ENCODE peak calls at places on chromosomes 13 and 19, in five cellular contexts. L is NCI-H187 treated with DMSO at 0.1 percent for 48 hours, F is breast epithelium, J is glomerular endothelial cell, U is NCI-H2081. V is an unnamed sample.

GRCh38 chr13:39044536-39044935 is 6.3 kb downstream of the NHLRC3 start:
- DNase-seq in U (no peak), J (no peak), L (no peak), F (no peak), V (no peak)

GRCh38 chr19:11247391-11247790 is 8.0 kb downstream of the ANGPTL8 start:
- DNase-seq in F (no peak), L (no peak), U (no peak), J (no peak), V (no peak)

GRCh38 chr13:41802033-41802683 is 158.8 kb downstream of the VWA8 start:
- DNase-seq in J (no peak), F (no peak), L (no peak), U (no peak), V (no peak)

GRCh38 chr13:50366488-50367174 is 351.4 kb downstream of the KCNRG start:
- DNase-seq in U (peak; percentile 88), J (no peak), L (peak; percentile 72), F (no peak), V (no peak)

GRCh38 chr19:16626796-16627193 is 1.2 kb downstream of the MED26 start:
- DNase-seq in U (no peak), L (no peak), J (no peak), F (no peak), V (no peak)

GRCh38 chr13:50422181-50423148 is 407.2 kb downstream of the KCNRG start:
- DNase-seq in J (no peak), U (no peak), F (no peak), L (peak; percentile 23), V (no peak)

GRCh38 chr19:55642153-55643002 is 1.1 kb upstream of the ZNF581 start:
- DNase-seq in F (no peak), L (no peak), U (peak; percentile 53), J (no peak), V (no peak)

GRCh38 chr19:3243851-3244700 is 19.6 kb downstream of the CELF5 start:
- DNase-seq in L (no peak), U (no peak), F (no peak), J (peak; percentile 12), V (no peak)

GRCh38 chr13:59476376-59476775 is 687.4 kb downstream of the DIAPH3 start:
- DNase-seq in U (no peak), J (no peak), L (no peak), F (no peak), V (no peak)

GRCh38 chr19:6654347-6655310 is 15.3 kb downstream of the TNFSF14 start:
- DNase-seq in F (no peak), L (no peak), J (no peak), U (no peak), V (no peak)

GRCh38 chr19:53991224-53992113 is at the start of gene CACNG6:
- DNase-seq in J (no peak), U (no peak), F (no peak), L (no peak), V (no peak)

GRCh38 chr13:75364131-75364713 is 117.7 kb downstream of the TBC1D4 start:
- DNase-seq in U (no peak), L (no peak), J (no peak), F (no peak), V (no peak)

GRCh38 chr13:103788061-103788652 is 721.9 kb upstream of the SLC10A2 start:
- DNase-seq in F (no peak), L (no peak), J (no peak), U (peak; percentile 34), V (no peak)

GRCh38 chr19:51075998-51076397 is 6.7 kb downstream of the KLK14 start:
- DNase-seq in J (no peak), L (no peak), F (no peak), U (no peak), V (no peak)

GRCh38 chr19:43774103-43774939 is 6.5 kb downstream of the KCNN4 start:
- DNase-seq in L (no peak), F (no peak), J (no peak), U (no peak), V (no peak)

GRCh38 chr13:31631071-31631470 is 108.3 kb upstream of the RXFP2 start:
- DNase-seq in L (no peak), U (no peak), F (no peak), J (no peak), V (no peak)

GRCh38 chr19:10353793-10354391 is 14.5 kb upstream of the ICAM3 start:
- DNase-seq in L (no peak), U (no peak), F (no peak), J (no peak), V (no peak)

GRCh38 chr13:21458457-21458815 is 667 bp downstream of the ZDHHC20 start:
- DNase-seq in F (peak; percentile 75), L (no peak), U (peak; percentile 40), J (no peak), V (peak; percentile 41)

GRCh38 chr19:49474545-49474930 is 523 bp downstream of the FLT3LG start:
- DNase-seq in F (no peak), L (no peak), U (no peak), J (no peak), V (no peak)

GRCh38 chr19:42512743-42513304 is 15.5 kb downstream of the CEACAM1 start:
- DNase-seq in L (no peak), U (no peak), J (no peak), F (no peak), V (no peak)

GRCh38 chr19:10672529-10673150 is 18.5 kb downstream of the ILF3 start:
- DNase-seq in J (no peak), F (no peak), U (no peak), L (no peak), V (no peak)

GRCh38 chr19:39416626-39417120 is 4.2 kb downstream of the PLEKHG2 start:
- DNase-seq in U (no peak), J (no peak), F (no peak), L (no peak), V (no peak)

GRCh38 chr13:110382229-110382628 is 75.1 kb downstream of the COL4A2 start:
- DNase-seq in F (no peak), U (no peak), J (peak; percentile 91), L (no peak), V (no peak)

V was measured in NCI-H2107.